ENCODE peak calls at places on chromosome 1, in four cellular contexts. Y is CD8-positive, alpha-beta memory T cell; Z is IMR-90; G is cardiac muscle cell. W is an unnamed sample. For H3K27me3, the result is how much of the 10 kb centered on the place peaks cover.

GRCh38 chr1:47229884-47230691 is 1.9 kb downstream of the TAL1 start:
- DNase-seq in Y (no peak), Z (no peak), G (no peak), W (no peak)

GRCh38 chr1:117613249-117613968 is 7.6 kb downstream of the TENT5C start:
- DNase-seq in Y (no peak), Z (no peak), G (peak), W (no peak)

GRCh38 chr1:41791667-41792484 is 126.8 kb downstream of the HIVEP3 start:
- DNase-seq in Y (no peak), Z (no peak), G (no peak), W (no peak)

GRCh38 chr1:177306019-177306415 is 135.3 kb downstream of the BRINP2 start:
- DNase-seq in Y (no peak), Z (no peak), G (no peak), W (no peak)

GRCh38 chr1:30366199-30366598 is 357.2 kb downstream of the MATN1 start:
- DNase-seq in Y (no peak), Z (no peak), G (no peak), W (no peak)

GRCh38 chr1:1621682-1622577 is 6.6 kb downstream of the MIB2 start:
- DNase-seq in Y (no peak), Z (peak), G (no peak), W (no peak)

GRCh38 chr1:84674021-84674420 is 16.2 kb downstream of the SSX2IP start:
- DNase-seq in Y (no peak), Z (no peak), G (no peak), W (no peak)

GRCh38 chr1:41282679-41283317 is 40.7 kb upstream of the SCMH1 start:
- DNase-seq in Y (peak), Z (peak), G (peak), W (no peak)

GRCh38 chr1:39360726-39361125 is 130.7 kb upstream of the BMP8A start:
- DNase-seq in Y (no peak), Z (no peak), G (peak), W (peak)

GRCh38 chr1:41073971-41074370 is 52.4 kb upstream of the SLFNL1 start:
- DNase-seq in Y (no peak), Z (peak), G (peak), W (peak)

GRCh38 chr1:36199934-36200741 is 24.1 kb upstream of the THRAP3 start:
- DNase-seq in Y (no peak), Z (peak), G (peak), W (peak)

GRCh38 chr1:6049419-6049818 is 3.7 kb downstream of the KCNAB2 start:
- DNase-seq in Y (no peak), Z (no peak), G (no peak), W (no peak)

GRCh38 chr1:9882296-9882944 is 27.6 kb downstream of the CTNNBIP1 start:
- DNase-seq in Y (peak), Z (no peak), G (no peak), W (no peak)

GRCh38 chr1:81706650-81707435 is 93.9 kb upstream of the ADGRL2 start:
- DNase-seq in Y (no peak), Z (peak), G (peak), W (peak)

GRCh38 chr1:213934642-213935041 is 53.1 kb upstream of the PROX1 start:
- DNase-seq in Y (no peak), Z (no peak), G (peak), W (peak)

GRCh38 chr1:235873045-235873444 is 6.3 kb upstream of the LYST start:
- DNase-seq in Y (no peak), Z (no peak), G (no peak), W (no peak)

GRCh38 chr1:234734864-234735263 is 124.9 kb upstream of the IRF2BP2 start:
- DNase-seq in Y (no peak), Z (no peak), G (no peak), W (no peak)

GRCh38 chr1:39116116-39116607 is 88.3 kb upstream of the MACF1 start:
- DNase-seq in Y (no peak), Z (no peak), G (no peak), W (no peak)

GRCh38 chr1:213970193-213970592 is 17.6 kb upstream of the PROX1 start:
- DNase-seq in Y (no peak), Z (no peak), G (no peak), W (no peak)

GRCh38 chr1:84382127-84382526 is 16.2 kb upstream of the DNASE2B start:
- DNase-seq in Y (no peak), Z (peak), G (peak), W (no peak)

GRCh38 chr1:205565799-205566198 is 61.3 kb downstream of the CDK18 start:
- DNase-seq in Y (no peak), Z (no peak), G (no peak), W (no peak)

GRCh38 chr1:232571523-232571922 is 58.4 kb downstream of the SIPA1L2 start:
- DNase-seq in Y (no peak), Z (peak), G (no peak), W (peak)

GRCh38 chr1:97906567-97907228 is 14.1 kb downstream of the DPYD start:
- DNase-seq in Y (no peak), Z (peak), G (peak), W (no peak)

GRCh38 chr1:234218078-234218477 is 155.2 kb upstream of the COA6 start:
- DNase-seq in Y (no peak), Z (no peak), G (no peak), W (peak)

GRCh38 chr1:67749844-67750689 is 65.1 kb downstream of the GADD45A start:
- DNase-seq in Y (no peak), Z (peak), G (peak), W (peak)

GRCh38 chr1:44740179-44740617 is 561 bp downstream of the KIF2C start:
- DNase-seq in Y (no peak), Z (no peak), G (no peak), W (peak)
- H3K27ac ChIP-seq in Y (peak), Z (peak), G (peak), W (peak)

GRCh38 chr1:229431270-229432115 is 2.4 kb downstream of the ACTA1 start:
- DNase-seq in Y (no peak), Z (no peak), G (no peak), W (no peak)

GRCh38 chr1:229428256-229428655 is 5.6 kb downstream of the ACTA1 start:
- DNase-seq in Y (no peak), Z (no peak), G (no peak), W (no peak)

GRCh38 chr1:229425564-229426159 is 8.2 kb downstream of the ACTA1 start:
- DNase-seq in Y (no peak), Z (no peak), G (no peak), W (no peak)

GRCh38 chr1:229430761-229431269 is 3.1 kb downstream of the ACTA1 start:
- DNase-seq in Y (peak), Z (peak), G (peak), W (no peak)

GRCh38 chr1:229427572-229427971 is 6.3 kb downstream of the ACTA1 start:
- DNase-seq in Y (no peak), Z (no peak), G (no peak), W (no peak)
- H3K27me3 ChIP-seq in Y (under half), Z (under half), G (half or more), W (half or more)

GRCh38 chr1:113246929-113247328 is 143.4 kb upstream of the MAGI3 start:
- DNase-seq in Y (no peak), Z (no peak), G (no peak), W (no peak)
- H3K27ac ChIP-seq in Y (no peak), Z (no peak), G (no peak), W (no peak)

DNA sequence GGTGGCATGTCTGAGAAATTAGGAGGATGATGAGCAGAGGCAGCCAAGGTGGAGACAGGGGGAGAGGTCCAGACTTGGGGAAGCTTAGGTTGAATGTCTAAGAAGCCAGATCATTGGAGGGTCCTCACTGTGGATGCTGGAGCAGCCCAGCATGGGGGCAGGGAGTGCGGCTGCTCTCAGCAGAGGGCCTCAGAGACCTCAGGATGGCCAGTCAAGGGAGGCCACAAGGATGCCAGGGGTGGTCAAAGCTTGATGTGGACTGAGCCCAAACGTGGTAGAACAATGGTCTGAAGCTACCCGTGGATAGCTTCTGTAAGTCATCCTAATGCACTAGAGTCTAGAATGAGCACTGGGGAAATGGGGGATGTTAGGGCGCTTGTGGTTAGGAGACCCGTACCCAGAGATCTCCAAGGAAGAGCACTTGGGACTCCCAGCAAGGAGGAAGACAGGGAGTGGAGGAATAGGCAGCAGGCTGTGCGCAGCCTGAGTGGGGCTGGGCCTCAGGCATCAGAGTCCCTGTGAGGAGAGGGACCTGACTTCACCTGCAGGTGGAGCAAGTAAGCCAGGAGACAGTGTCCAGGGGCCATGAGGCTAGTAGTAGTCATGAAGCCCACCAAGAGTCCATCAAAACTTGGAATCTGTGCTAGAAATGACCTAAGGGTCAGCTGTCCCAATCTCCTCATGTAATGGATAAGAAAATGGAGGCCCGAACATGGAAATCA is 4.3 kb upstream of the S100A9 start:
- DNase-seq in Y (no peak), Z (no peak), G (peak), W (no peak)
- H3K27me3 ChIP-seq in Y (under half), Z (under half), G (under half), W (under half)

DNA sequence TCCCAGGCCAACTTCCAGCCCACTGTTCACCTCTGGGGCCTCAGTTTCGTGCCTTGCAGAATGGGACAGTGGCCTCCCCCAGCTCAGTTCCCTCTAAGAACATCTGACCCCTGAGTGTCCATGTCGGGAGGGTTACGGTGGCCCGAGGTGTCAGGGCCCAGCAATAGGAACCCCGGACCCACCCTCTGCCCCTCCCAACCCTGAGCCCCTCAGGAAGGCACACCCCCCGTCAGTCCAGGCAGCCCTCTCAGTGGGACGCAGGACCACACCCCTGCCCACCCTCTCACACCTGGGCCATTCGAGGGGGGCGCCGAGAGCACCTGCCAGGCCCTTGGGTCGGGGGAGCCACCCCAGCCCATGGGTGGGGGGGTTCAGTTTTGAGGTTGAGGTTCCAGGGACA is 447 bp downstream of the TTC34 start:
- DNase-seq in Y (no peak), Z (no peak), G (no peak), W (no peak)
- H3K27ac ChIP-seq in Y (no peak), Z (no peak), G (no peak), W (no peak)

GRCh38 chr1:53367503-53368313 is 39.8 kb upstream of the LRP8 start:
- DNase-seq in Y (peak), Z (no peak), G (no peak), W (no peak)
- H3K27me3 ChIP-seq in Y (under half), Z (half or more), G (half or more), W (under half)

GRCh38 chr1:221264848-221265247 is 385.6 kb downstream of the HLX start:
- DNase-seq in Y (no peak), Z (no peak), G (no peak), W (no peak)
- H3K27ac ChIP-seq in Y (no peak), Z (no peak), G (no peak), W (no peak)

GRCh38 chr1:247112479-247112781 is 8.3 kb upstream of the ZNF669 start:
- DNase-seq in Y (no peak), Z (no peak), G (no peak), W (no peak)
- H3K27me3 ChIP-seq in Y (under half), Z (under half), G (under half), W (under half)

DNA sequence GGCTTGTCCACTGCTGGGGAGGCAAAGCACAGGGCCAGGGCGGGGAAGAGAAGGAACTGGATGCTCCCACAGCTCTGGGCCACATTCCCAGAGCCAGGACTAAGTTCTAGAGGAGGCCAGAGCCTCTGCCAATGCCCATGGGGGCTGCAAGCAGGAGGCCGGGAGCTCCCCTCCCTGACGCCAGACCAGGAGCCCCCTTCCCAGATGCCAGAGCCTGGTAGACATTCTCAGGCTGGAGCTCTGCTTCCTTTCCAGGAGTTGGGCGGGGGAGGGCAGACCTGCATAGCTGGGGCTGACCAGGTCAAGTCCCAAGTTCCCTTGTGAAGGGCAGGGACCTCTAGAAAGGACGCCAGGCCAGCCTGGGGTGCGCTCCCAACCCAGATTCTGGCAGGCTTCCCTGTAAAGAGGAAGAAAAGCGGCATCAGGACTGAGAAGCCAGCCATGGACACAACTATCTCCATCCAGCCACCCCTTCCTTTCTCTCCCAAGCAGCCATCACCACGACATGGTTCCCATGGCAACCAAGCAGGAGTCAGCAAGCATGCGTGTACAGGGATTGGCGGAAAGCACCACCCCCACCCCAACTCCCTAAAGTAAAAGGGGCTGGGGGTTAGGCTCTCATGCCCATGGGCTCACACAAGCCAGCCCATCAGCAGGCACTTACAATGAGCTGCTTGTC is 13.4 kb downstream of the KIF21B start:
- DNase-seq in Y (no peak), Z (no peak), G (no peak), W (no peak)
- H3K27ac ChIP-seq in Y (no peak), Z (no peak), G (no peak), W (no peak)

GRCh38 chr1:245984390-245985155 is 522.5 kb downstream of the SMYD3 start:
- DNase-seq in Y (no peak), Z (peak), G (no peak), W (no peak)
- H3K27me3 ChIP-seq in Y (under half), Z (under half), G (under half), W (under half)